ENCODE peak calls at places on chromosome 16, in ten cellular contexts. One of them, this sample, is unnamed.

GRCh38 chr16:2821483-2822157 is 4.6 kb downstream of the PRSS21 start:
- DNase-seq in NCI-H1694: peak
- DNase-seq in mesothelial cell of epicardium: no peak
- DNase-seq in GM20000: no peak
- DNase-seq in RCC 7860: no peak
- DNase-seq in mucosa of gallbladder: no peak
- DNase-seq in uterus: no peak
- DNase-seq in AG04450: no peak
- DNase-seq in CD8-positive, alpha-beta memory T cell: no peak
- DNase-seq in stimulated activated CD8-positive, alpha-beta memory T cell treated with anti-CD3 and anti-CD28 coated beads, Interleukin-12 subunit alpha, Interleukin-12 subunit beta, amount 100 ng/mL, for 4 hours: no peak
- DNase-seq in this sample: no peak

GRCh38 chr16:583815-584591 is 5.9 kb upstream of the RAB40C start:
- DNase-seq in NCI-H1694: peak
- DNase-seq in mesothelial cell of epicardium: no peak
- DNase-seq in CD8-positive, alpha-beta memory T cell: no peak
- DNase-seq in stimulated activated CD8-positive, alpha-beta memory T cell treated with anti-CD3 and anti-CD28 coated beads, Interleukin-12 subunit alpha, Interleukin-12 subunit beta, amount 100 ng/mL, for 4 hours: no peak
- DNase-seq in RCC 7860: no peak
- DNase-seq in AG04450: no peak
- DNase-seq in uterus: no peak
- DNase-seq in mucosa of gallbladder: no peak
- DNase-seq in GM20000: no peak
- DNase-seq in this sample: no peak

GRCh38 chr16:11697319-11697718 is 29.1 kb downstream of the SNN start:
- DNase-seq in RCC 7860: no peak
- DNase-seq in stimulated activated CD8-positive, alpha-beta memory T cell treated with anti-CD3 and anti-CD28 coated beads, Interleukin-12 subunit alpha, Interleukin-12 subunit beta, amount 100 ng/mL, for 4 hours: no peak
- DNase-seq in AG04450: no peak
- DNase-seq in GM20000: no peak
- DNase-seq in mucosa of gallbladder: no peak
- DNase-seq in mesothelial cell of epicardium: no peak
- DNase-seq in NCI-H1694: peak
- DNase-seq in CD8-positive, alpha-beta memory T cell: no peak
- DNase-seq in uterus: no peak
- DNase-seq in this sample: no peak

GRCh38 chr16:1903845-1904820 is 14.1 kb downstream of the HS3ST6 start:
- DNase-seq in mesothelial cell of epicardium: no peak
- DNase-seq in NCI-H1694: no peak
- DNase-seq in CD8-positive, alpha-beta memory T cell: no peak
- DNase-seq in uterus: no peak
- DNase-seq in GM20000: no peak
- DNase-seq in mucosa of gallbladder: no peak
- DNase-seq in stimulated activated CD8-positive, alpha-beta memory T cell treated with anti-CD3 and anti-CD28 coated beads, Interleukin-12 subunit alpha, Interleukin-12 subunit beta, amount 100 ng/mL, for 4 hours: no peak
- DNase-seq in AG04450: no peak
- DNase-seq in RCC 7860: no peak
- DNase-seq in this sample: no peak

GRCh38 chr16:89360760-89361435 is 129.5 kb downstream of the ANKRD11 start:
- DNase-seq in CD8-positive, alpha-beta memory T cell: peak
- DNase-seq in stimulated activated CD8-positive, alpha-beta memory T cell treated with anti-CD3 and anti-CD28 coated beads, Interleukin-12 subunit alpha, Interleukin-12 subunit beta, amount 100 ng/mL, for 4 hours: peak
- DNase-seq in mucosa of gallbladder: no peak
- DNase-seq in GM20000: peak
- DNase-seq in RCC 7860: no peak
- DNase-seq in uterus: no peak
- DNase-seq in AG04450: no peak
- DNase-seq in NCI-H1694: no peak
- DNase-seq in mesothelial cell of epicardium: no peak
- DNase-seq in this sample: peak

GRCh38 chr16:56673916-56674315 is 4.3 kb downstream of the MT1H start:
- DNase-seq in stimulated activated CD8-positive, alpha-beta memory T cell treated with anti-CD3 and anti-CD28 coated beads, Interleukin-12 subunit alpha, Interleukin-12 subunit beta, amount 100 ng/mL, for 4 hours: no peak
- DNase-seq in GM20000: no peak
- DNase-seq in mucosa of gallbladder: no peak
- DNase-seq in RCC 7860: no peak
- DNase-seq in mesothelial cell of epicardium: no peak
- DNase-seq in uterus: no peak
- DNase-seq in AG04450: no peak
- DNase-seq in CD8-positive, alpha-beta memory T cell: no peak
- DNase-seq in NCI-H1694: no peak
- DNase-seq in this sample: no peak

GRCh38 chr16:67277294-67277998 is 1.9 kb upstream of the PLEKHG4 start:
- DNase-seq in RCC 7860: peak
- DNase-seq in GM20000: no peak
- DNase-seq in mucosa of gallbladder: no peak
- DNase-seq in stimulated activated CD8-positive, alpha-beta memory T cell treated with anti-CD3 and anti-CD28 coated beads, Interleukin-12 subunit alpha, Interleukin-12 subunit beta, amount 100 ng/mL, for 4 hours: no peak
- DNase-seq in NCI-H1694: no peak
- DNase-seq in uterus: peak
- DNase-seq in AG04450: peak
- DNase-seq in mesothelial cell of epicardium: no peak
- DNase-seq in CD8-positive, alpha-beta memory T cell: no peak
- DNase-seq in this sample: no peak

GRCh38 chr16:24869033-24869432 is 23.3 kb downstream of the SLC5A11 start:
- DNase-seq in mucosa of gallbladder: no peak
- DNase-seq in CD8-positive, alpha-beta memory T cell: no peak
- DNase-seq in uterus: no peak
- DNase-seq in GM20000: no peak
- DNase-seq in stimulated activated CD8-positive, alpha-beta memory T cell treated with anti-CD3 and anti-CD28 coated beads, Interleukin-12 subunit alpha, Interleukin-12 subunit beta, amount 100 ng/mL, for 4 hours: no peak
- DNase-seq in AG04450: no peak
- DNase-seq in NCI-H1694: no peak
- DNase-seq in RCC 7860: no peak
- DNase-seq in mesothelial cell of epicardium: no peak
- DNase-seq in this sample: no peak

GRCh38 chr16:83955218-83956130 is 2.4 kb downstream of the OSGIN1 start:
- DNase-seq in GM20000: no peak
- DNase-seq in mesothelial cell of epicardium: no peak
- DNase-seq in CD8-positive, alpha-beta memory T cell: no peak
- DNase-seq in RCC 7860: no peak
- DNase-seq in mucosa of gallbladder: no peak
- DNase-seq in NCI-H1694: no peak
- DNase-seq in uterus: no peak
- DNase-seq in AG04450: no peak
- DNase-seq in stimulated activated CD8-positive, alpha-beta memory T cell treated with anti-CD3 and anti-CD28 coated beads, Interleukin-12 subunit alpha, Interleukin-12 subunit beta, amount 100 ng/mL, for 4 hours: no peak
- DNase-seq in this sample: no peak

GRCh38 chr16:67528870-67529638 is 425 bp downstream of the RIPOR1 start:
- DNase-seq in stimulated activated CD8-positive, alpha-beta memory T cell treated with anti-CD3 and anti-CD28 coated beads, Interleukin-12 subunit alpha, Interleukin-12 subunit beta, amount 100 ng/mL, for 4 hours: no peak
- DNase-seq in NCI-H1694: no peak
- DNase-seq in AG04450: no peak
- DNase-seq in uterus: peak
- DNase-seq in mesothelial cell of epicardium: peak
- DNase-seq in CD8-positive, alpha-beta memory T cell: no peak
- DNase-seq in RCC 7860: no peak
- DNase-seq in mucosa of gallbladder: no peak
- DNase-seq in GM20000: peak
- DNase-seq in this sample: no peak

GRCh38 chr16:4393243-4393606 is 21.6 kb downstream of the VASN start:
- DNase-seq in AG04450: no peak
- DNase-seq in CD8-positive, alpha-beta memory T cell: no peak
- DNase-seq in GM20000: no peak
- DNase-seq in uterus: no peak
- DNase-seq in RCC 7860: no peak
- DNase-seq in NCI-H1694: no peak
- DNase-seq in mesothelial cell of epicardium: no peak
- DNase-seq in stimulated activated CD8-positive, alpha-beta memory T cell treated with anti-CD3 and anti-CD28 coated beads, Interleukin-12 subunit alpha, Interleukin-12 subunit beta, amount 100 ng/mL, for 4 hours: no peak
- DNase-seq in mucosa of gallbladder: peak
- DNase-seq in this sample: no peak

GRCh38 chr16:86726340-86726739 is 148.0 kb downstream of the FOXL1 start:
- DNase-seq in CD8-positive, alpha-beta memory T cell: no peak
- DNase-seq in mucosa of gallbladder: no peak
- DNase-seq in NCI-H1694: no peak
- DNase-seq in mesothelial cell of epicardium: no peak
- DNase-seq in GM20000: no peak
- DNase-seq in stimulated activated CD8-positive, alpha-beta memory T cell treated with anti-CD3 and anti-CD28 coated beads, Interleukin-12 subunit alpha, Interleukin-12 subunit beta, amount 100 ng/mL, for 4 hours: no peak
- DNase-seq in RCC 7860: no peak
- DNase-seq in AG04450: no peak
- DNase-seq in uterus: no peak
- DNase-seq in this sample: no peak

GRCh38 chr16:81318711-81319110 is 3.9 kb downstream of the GAN start:
- DNase-seq in stimulated activated CD8-positive, alpha-beta memory T cell treated with anti-CD3 and anti-CD28 coated beads, Interleukin-12 subunit alpha, Interleukin-12 subunit beta, amount 100 ng/mL, for 4 hours: no peak
- DNase-seq in mesothelial cell of epicardium: no peak
- DNase-seq in uterus: no peak
- DNase-seq in mucosa of gallbladder: no peak
- DNase-seq in CD8-positive, alpha-beta memory T cell: no peak
- DNase-seq in GM20000: no peak
- DNase-seq in RCC 7860: no peak
- DNase-seq in AG04450: no peak
- DNase-seq in NCI-H1694: no peak
- DNase-seq in this sample: no peak

GRCh38 chr16:88200896-88201185 is 181.9 kb upstream of the ZNF469 start:
- DNase-seq in NCI-H1694: no peak
- DNase-seq in GM20000: no peak
- DNase-seq in mesothelial cell of epicardium: peak
- DNase-seq in uterus: no peak
- DNase-seq in CD8-positive, alpha-beta memory T cell: no peak
- DNase-seq in AG04450: no peak
- DNase-seq in stimulated activated CD8-positive, alpha-beta memory T cell treated with anti-CD3 and anti-CD28 coated beads, Interleukin-12 subunit alpha, Interleukin-12 subunit beta, amount 100 ng/mL, for 4 hours: no peak
- DNase-seq in RCC 7860: no peak
- DNase-seq in mucosa of gallbladder: no peak
- DNase-seq in this sample: no peak

GRCh38 chr16:46427340-46428107 is 193.7 kb downstream of the SHCBP1 start:
- DNase-seq in NCI-H1694: no peak
- DNase-seq in stimulated activated CD8-positive, alpha-beta memory T cell treated with anti-CD3 and anti-CD28 coated beads, Interleukin-12 subunit alpha, Interleukin-12 subunit beta, amount 100 ng/mL, for 4 hours: no peak
- DNase-seq in GM20000: peak
- DNase-seq in RCC 7860: no peak
- DNase-seq in mesothelial cell of epicardium: no peak
- DNase-seq in uterus: no peak
- DNase-seq in AG04450: no peak
- DNase-seq in CD8-positive, alpha-beta memory T cell: no peak
- DNase-seq in mucosa of gallbladder: no peak
- DNase-seq in this sample: no peak

GRCh38 chr16:55008836-55009510 is 78.3 kb downstream of the IRX5 start:
- DNase-seq in mucosa of gallbladder: no peak
- DNase-seq in AG04450: no peak
- DNase-seq in CD8-positive, alpha-beta memory T cell: no peak
- DNase-seq in RCC 7860: no peak
- DNase-seq in GM20000: no peak
- DNase-seq in stimulated activated CD8-positive, alpha-beta memory T cell treated with anti-CD3 and anti-CD28 coated beads, Interleukin-12 subunit alpha, Interleukin-12 subunit beta, amount 100 ng/mL, for 4 hours: no peak
- DNase-seq in uterus: no peak
- DNase-seq in NCI-H1694: no peak
- DNase-seq in mesothelial cell of epicardium: no peak
- DNase-seq in this sample: no peak

GRCh38 chr16:87658564-87659225 is 56.4 kb downstream of the JPH3 start:
- DNase-seq in NCI-H1694: no peak
- DNase-seq in RCC 7860: no peak
- DNase-seq in uterus: no peak
- DNase-seq in mesothelial cell of epicardium: no peak
- DNase-seq in GM20000: no peak
- DNase-seq in stimulated activated CD8-positive, alpha-beta memory T cell treated with anti-CD3 and anti-CD28 coated beads, Interleukin-12 subunit alpha, Interleukin-12 subunit beta, amount 100 ng/mL, for 4 hours: no peak
- DNase-seq in CD8-positive, alpha-beta memory T cell: no peak
- DNase-seq in AG04450: no peak
- DNase-seq in mucosa of gallbladder: no peak
- DNase-seq in this sample: no peak

GRCh38 chr16:4976079-4976478 is 17.9 kb downstream of the SEC14L5 start:
- DNase-seq in NCI-H1694: no peak
- DNase-seq in CD8-positive, alpha-beta memory T cell: no peak
- DNase-seq in stimulated activated CD8-positive, alpha-beta memory T cell treated with anti-CD3 and anti-CD28 coated beads, Interleukin-12 subunit alpha, Interleukin-12 subunit beta, amount 100 ng/mL, for 4 hours: no peak
- DNase-seq in uterus: no peak
- DNase-seq in mucosa of gallbladder: no peak
- DNase-seq in GM20000: peak
- DNase-seq in AG04450: no peak
- DNase-seq in mesothelial cell of epicardium: no peak
- DNase-seq in RCC 7860: no peak
- DNase-seq in this sample: no peak

GRCh38 chr16:81838794-81839193 is 59.7 kb downstream of the PLCG2 start:
- DNase-seq in mesothelial cell of epicardium: no peak
- DNase-seq in stimulated activated CD8-positive, alpha-beta memory T cell treated with anti-CD3 and anti-CD28 coated beads, Interleukin-12 subunit alpha, Interleukin-12 subunit beta, amount 100 ng/mL, for 4 hours: no peak
- DNase-seq in RCC 7860: no peak
- DNase-seq in AG04450: no peak
- DNase-seq in NCI-H1694: no peak
- DNase-seq in uterus: no peak
- DNase-seq in mucosa of gallbladder: no peak
- DNase-seq in GM20000: peak
- DNase-seq in CD8-positive, alpha-beta memory T cell: no peak
- DNase-seq in this sample: no peak

GRCh38 chr16:20300312-20301097 is 26.8 kb downstream of the GP2 start:
- DNase-seq in stimulated activated CD8-positive, alpha-beta memory T cell treated with anti-CD3 and anti-CD28 coated beads, Interleukin-12 subunit alpha, Interleukin-12 subunit beta, amount 100 ng/mL, for 4 hours: no peak
- DNase-seq in AG04450: no peak
- DNase-seq in GM20000: peak
- DNase-seq in RCC 7860: peak
- DNase-seq in mucosa of gallbladder: peak
- DNase-seq in NCI-H1694: peak
- DNase-seq in mesothelial cell of epicardium: peak
- DNase-seq in CD8-positive, alpha-beta memory T cell: no peak
- DNase-seq in uterus: peak
- DNase-seq in this sample: no peak

GRCh38 chr16:88376053-88376834 is 6.5 kb upstream of the ZNF469 start:
- DNase-seq in AG04450: no peak
- DNase-seq in CD8-positive, alpha-beta memory T cell: no peak
- DNase-seq in RCC 7860: no peak
- DNase-seq in mucosa of gallbladder: no peak
- DNase-seq in mesothelial cell of epicardium: no peak
- DNase-seq in NCI-H1694: no peak
- DNase-seq in stimulated activated CD8-positive, alpha-beta memory T cell treated with anti-CD3 and anti-CD28 coated beads, Interleukin-12 subunit alpha, Interleukin-12 subunit beta, amount 100 ng/mL, for 4 hours: no peak
- DNase-seq in uterus: no peak
- DNase-seq in GM20000: no peak
- DNase-seq in this sample: no peak

GRCh38 chr16:68246121-68246520 is 948 bp downstream of the PLA2G15 start:
- DNase-seq in stimulated activated CD8-positive, alpha-beta memory T cell treated with anti-CD3 and anti-CD28 coated beads, Interleukin-12 subunit alpha, Interleukin-12 subunit beta, amount 100 ng/mL, for 4 hours: no peak
- DNase-seq in CD8-positive, alpha-beta memory T cell: no peak
- DNase-seq in GM20000: no peak
- DNase-seq in mesothelial cell of epicardium: no peak
- DNase-seq in mucosa of gallbladder: no peak
- DNase-seq in AG04450: no peak
- DNase-seq in uterus: no peak
- DNase-seq in NCI-H1694: no peak
- DNase-seq in RCC 7860: no peak
- DNase-seq in this sample: no peak

GRCh38 chr16:4316732-4317461 is 1.0 kb downstream of the GLIS2 start:
- DNase-seq in mucosa of gallbladder: no peak
- DNase-seq in AG04450: no peak
- DNase-seq in uterus: no peak
- DNase-seq in mesothelial cell of epicardium: no peak
- DNase-seq in NCI-H1694: no peak
- DNase-seq in RCC 7860: peak
- DNase-seq in stimulated activated CD8-positive, alpha-beta memory T cell treated with anti-CD3 and anti-CD28 coated beads, Interleukin-12 subunit alpha, Interleukin-12 subunit beta, amount 100 ng/mL, for 4 hours: no peak
- DNase-seq in GM20000: no peak
- DNase-seq in CD8-positive, alpha-beta memory T cell: no peak
- DNase-seq in this sample: no peak

GRCh38 chr16:78832100-78832499 is 732.6 kb downstream of the WWOX start:
- DNase-seq in stimulated activated CD8-positive, alpha-beta memory T cell treated with anti-CD3 and anti-CD28 coated beads, Interleukin-12 subunit alpha, Interleukin-12 subunit beta, amount 100 ng/mL, for 4 hours: no peak
- DNase-seq in uterus: no peak
- DNase-seq in NCI-H1694: no peak
- DNase-seq in RCC 7860: no peak
- DNase-seq in mucosa of gallbladder: no peak
- DNase-seq in GM20000: no peak
- DNase-seq in AG04450: no peak
- DNase-seq in mesothelial cell of epicardium: no peak
- DNase-seq in CD8-positive, alpha-beta memory T cell: no peak
- DNase-seq in this sample: no peak

This sample was measured in T-helper 2 cell.